ENCODE peak calls at places on chromosomes 12 and 14, in ten cellular contexts. F is transverse colon, U is IMR-90, X is mucosa of descending colon, E is prostate gland, Y is endodermal cell, R is ovary, H is MM.1S, A is cardiac muscle cell, N is right lobe of liver. V is an unnamed sample. For H3K4me1, the result is how much of the 10 kb centered on the place peaks cover.

GRCh38 chr12:89571481-89572190 is 45.8 kb upstream of the POC1B start:
- DNase-seq in F (no peak), U (peak), X (no peak), E (no peak), Y (no peak), R (no peak), H (no peak), A (peak), N (no peak), V (no peak)

GRCh38 chr14:89205137-89205740 is 211.8 kb downstream of the FOXN3 start:
- DNase-seq in F (no peak), U (no peak), X (no peak), E (no peak), Y (no peak), R (no peak), H (no peak), A (no peak), N (no peak), V (no peak)

GRCh38 chr12:95546491-95546813 is 4.8 kb downstream of the USP44 start:
- DNase-seq in F (no peak), U (no peak), X (no peak), E (no peak), Y (peak), R (no peak), H (no peak), A (no peak), N (no peak), V (no peak)

GRCh38 chr14:23057757-23058653 is 685 bp upstream of the CDH24 start:
- DNase-seq in F (peak), U (peak), X (peak), E (peak), Y (peak), R (peak), H (peak), A (peak), N (peak), V (peak)

GRCh38 chr12:78118036-78118435 is 287.3 kb downstream of the NAV3 start:
- DNase-seq in F (no peak), U (no peak), X (no peak), E (no peak), Y (peak), R (no peak), H (no peak), A (no peak), N (no peak), V (no peak)

GRCh38 chr12:93127582-93128331 is 198.7 kb upstream of the EEA1 start:
- DNase-seq in F (peak), U (peak), X (no peak), E (peak), Y (peak), R (peak), H (no peak), A (peak), N (peak), V (no peak)

GRCh38 chr12:32921397-32921796 is 24.8 kb upstream of the PKP2 start:
- DNase-seq in F (no peak), U (no peak), X (no peak), E (no peak), Y (no peak), R (no peak), H (no peak), A (peak), N (no peak), V (peak)

GRCh38 chr12:76346798-76347420 is 1.3 kb downstream of the BBS10 start:
- DNase-seq in F (no peak), U (peak), X (no peak), E (peak), Y (no peak), R (no peak), H (peak), A (peak), N (no peak), V (peak)

GRCh38 chr12:131736807-131737484 is 26.1 kb downstream of the SFSWAP start:
- DNase-seq in F (no peak), U (peak), X (peak), E (no peak), Y (peak), R (no peak), H (no peak), A (peak), N (no peak), V (peak)

DNA sequence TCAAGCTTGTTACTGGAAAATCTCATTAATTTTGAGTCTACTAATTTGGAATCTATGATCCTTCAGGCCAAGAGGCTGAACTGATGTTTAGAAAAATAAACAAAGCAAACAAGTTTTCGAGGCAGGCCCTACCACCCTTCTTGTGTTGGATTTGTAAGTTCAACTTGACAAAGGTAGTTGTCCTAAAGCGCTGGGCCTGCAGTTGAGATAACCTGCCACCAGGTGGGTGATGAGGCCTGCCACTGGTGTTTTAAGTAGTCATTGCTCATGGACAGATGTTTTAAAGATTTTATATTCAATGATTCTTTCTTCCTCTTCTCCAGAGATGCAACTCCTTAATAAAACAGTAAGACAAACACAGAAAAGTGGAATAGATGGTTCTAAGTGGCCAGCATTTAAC is 19.4 kb downstream of the ACVRL1 start:
- DNase-seq in F (peak), U (peak), X (no peak), E (peak), Y (peak), R (no peak), H (peak), A (peak), N (no peak), V (peak)
- H3K4me1 ChIP-seq in F (under half), U (under half), X (under half), E (under half), Y (under half), R (under half), H (under half), A (under half), N (under half), V (under half)

GRCh38 chr12:88566430-88566829 is 13.8 kb downstream of the KITLG start:
- DNase-seq in F (peak), U (no peak), X (no peak), E (no peak), Y (no peak), R (no peak), H (no peak), A (peak), N (no peak), V (peak)

GRCh38 chr12:88572785-88573565 is 7.3 kb downstream of the KITLG start:
- DNase-seq in F (no peak), U (no peak), X (no peak), E (no peak), Y (no peak), R (no peak), H (no peak), A (no peak), N (no peak), V (no peak)

GRCh38 chr12:88574278-88574677 is 6.0 kb downstream of the KITLG start:
- DNase-seq in F (no peak), U (peak), X (no peak), E (no peak), Y (no peak), R (no peak), H (no peak), A (no peak), N (no peak), V (no peak)

GRCh38 chr12:88571543-88571942 is 8.7 kb downstream of the KITLG start:
- DNase-seq in F (no peak), U (no peak), X (no peak), E (no peak), Y (no peak), R (no peak), H (no peak), A (no peak), N (no peak), V (no peak)

DNA sequence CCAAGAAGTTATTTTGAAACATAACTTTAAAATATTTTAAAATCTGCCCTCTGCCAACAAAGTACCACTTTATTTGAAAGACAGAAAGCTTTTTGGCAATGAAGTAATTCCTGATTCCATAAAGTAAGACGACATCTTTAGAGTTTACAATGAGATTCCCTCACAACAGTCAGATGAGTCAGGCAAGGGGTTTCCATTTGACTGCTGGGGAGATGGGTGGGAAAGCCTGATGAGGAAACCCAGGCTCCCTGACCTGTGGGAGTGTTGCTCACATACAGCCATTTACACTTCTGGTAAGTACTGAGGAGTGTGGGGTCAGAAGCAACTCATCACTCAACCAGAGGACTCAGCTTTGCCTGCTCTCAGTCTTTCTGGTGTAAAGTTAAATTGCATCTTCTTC is 10.2 kb downstream of the KITLG start:
- DNase-seq in F (no peak), U (peak), X (no peak), E (no peak), Y (peak), R (no peak), H (no peak), A (peak), N (no peak), V (no peak)
- H3K4me1 ChIP-seq in F (half or more), U (under half), X (under half), E (under half), Y (under half), R (under half), H (under half), A (under half), N (under half), V (under half)

DNA sequence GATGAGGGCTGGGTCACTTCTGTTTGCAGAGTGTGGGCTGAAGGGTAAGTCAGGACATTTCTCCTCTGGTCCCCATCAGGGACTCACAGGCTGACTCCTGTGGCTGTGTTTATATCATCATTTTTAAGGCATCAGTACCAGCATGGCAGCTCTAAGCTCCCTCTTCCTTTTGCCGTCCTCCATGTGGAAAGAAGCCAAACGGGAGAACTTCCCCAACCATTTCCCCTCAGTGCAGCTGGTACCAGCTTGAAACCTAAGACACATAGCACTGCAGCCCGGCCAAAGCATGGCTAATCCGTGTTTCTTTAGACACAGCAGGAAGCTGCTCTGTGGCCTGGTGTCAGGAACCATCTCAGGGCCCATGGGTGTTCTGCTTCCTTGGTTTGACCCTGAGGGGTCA is 31.9 kb upstream of the ATP2A2 start:
- DNase-seq in F (no peak), U (peak), X (no peak), E (no peak), Y (peak), R (no peak), H (no peak), A (no peak), N (no peak), V (no peak)
- H3K4me1 ChIP-seq in F (half or more), U (under half), X (under half), E (under half), Y (under half), R (under half), H (under half), A (half or more), N (under half), V (under half)

GRCh38 chr12:109648446-109648980 is 65.1 kb upstream of the FAM222A start:
- DNase-seq in F (no peak), U (no peak), X (no peak), E (no peak), Y (no peak), R (no peak), H (no peak), A (no peak), N (no peak), V (no peak)
- H3K4me1 ChIP-seq in F (under half), U (under half), X (under half), E (under half), Y (under half), R (under half), H (under half), A (under half), N (under half), V (under half)

DNA sequence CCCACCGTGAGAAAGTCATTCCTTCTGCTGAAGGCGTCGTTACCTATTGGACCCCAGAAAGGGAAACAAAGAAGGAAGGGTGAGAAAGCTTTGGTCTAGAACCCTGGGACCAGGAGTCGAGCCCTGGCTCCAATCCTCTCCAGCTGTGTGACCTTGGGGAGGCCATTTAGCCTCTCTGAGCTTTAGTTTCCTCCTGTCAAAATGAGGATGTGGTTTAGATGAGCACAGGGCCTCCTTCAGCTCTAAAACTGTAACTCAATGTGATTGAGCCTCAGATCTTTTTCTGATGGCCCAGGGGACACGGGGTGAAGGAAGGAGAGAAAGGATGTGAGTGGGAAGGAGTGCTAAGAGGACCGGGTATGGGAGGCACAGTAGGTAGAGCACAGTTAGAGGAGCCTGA is 7.7 kb downstream of the JDP2 start:
- DNase-seq in F (no peak), U (no peak), X (no peak), E (no peak), Y (no peak), R (no peak), H (no peak), A (no peak), N (no peak), V (no peak)
- H3K4me1 ChIP-seq in F (half or more), U (under half), X (under half), E (under half), Y (under half), R (under half), H (under half), A (under half), N (under half), V (under half)

DNA sequence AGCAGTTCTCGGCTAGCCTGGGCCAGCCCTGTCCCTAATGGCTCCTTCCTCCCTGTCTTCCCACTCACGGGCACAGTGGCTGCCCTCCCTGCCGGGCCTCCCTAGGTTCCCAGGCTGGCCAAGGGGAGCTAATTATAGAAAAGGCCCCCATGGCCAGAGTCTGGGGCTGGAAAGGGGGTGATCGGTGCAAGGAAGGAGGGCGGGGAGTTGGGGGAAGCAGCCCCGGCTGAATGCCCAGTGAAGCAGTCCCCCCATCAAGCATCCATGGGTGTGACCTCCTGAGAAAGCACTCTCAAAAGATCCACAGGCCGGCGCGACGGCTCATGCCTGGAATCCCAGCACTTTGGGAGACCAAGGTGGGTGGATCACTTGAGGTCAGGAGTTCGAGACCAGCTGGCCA is 54.9 kb downstream of the TESC start:
- DNase-seq in F (no peak), U (no peak), X (peak), E (no peak), Y (no peak), R (no peak), H (no peak), A (no peak), N (no peak), V (no peak)
- H3K4me1 ChIP-seq in F (under half), U (under half), X (under half), E (under half), Y (under half), R (under half), H (under half), A (half or more), N (under half), V (under half)

DNA sequence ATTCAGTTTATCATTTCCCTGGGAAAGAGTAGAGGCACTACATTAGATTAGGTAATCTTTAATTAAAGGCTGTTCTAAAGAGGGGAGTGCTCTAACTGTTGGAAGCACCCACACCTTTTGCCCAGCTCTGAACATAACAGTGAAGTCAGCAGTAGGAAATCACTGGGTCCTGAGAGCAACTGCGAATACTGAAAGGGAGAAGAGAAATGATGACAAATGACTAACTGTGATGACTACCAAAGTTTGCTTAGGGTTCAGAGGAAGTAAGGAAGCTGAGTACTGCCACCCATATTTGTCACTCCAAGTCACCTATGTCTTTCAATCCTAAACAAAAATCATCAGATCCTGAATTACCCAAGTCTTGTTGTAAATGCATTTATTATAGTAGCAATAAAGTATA is 140.6 kb downstream of the EPS8 start:
- DNase-seq in F (no peak), U (no peak), X (no peak), E (no peak), Y (no peak), R (no peak), H (no peak), A (no peak), N (no peak), V (no peak)
- H3K4me1 ChIP-seq in F (under half), U (under half), X (under half), E (under half), Y (under half), R (under half), H (under half), A (under half), N (under half), V (under half)